ENCODE peak calls at places on chromosomes 11 and 22, in five cellular contexts. P is body of pancreas, V is mammary epithelial cell, U is kidney, B is PC-9. R is an unnamed sample. For H3K36me3, the result is how much of the 10 kb centered on the place peaks cover.

GRCh38 chr11:21556936-21557335 is 635.9 kb upstream of the ANO5 start:
- DNase-seq in P (no peak), V (no peak), U (no peak), B (no peak), R (no peak)

GRCh38 chr22:47142427-47143046 is 380.1 kb downstream of the TBC1D22A start:
- DNase-seq in P (no peak), V (no peak), U (no peak), B (no peak), R (no peak)

GRCh38 chr11:72712876-72713275 is 38.7 kb upstream of the PDE2A start:
- DNase-seq in P (no peak), V (no peak), U (peak), B (no peak), R (no peak)

GRCh38 chr22:39250131-39250530 is 5.3 kb upstream of the PDGFB start:
- DNase-seq in P (no peak), V (no peak), U (no peak), B (no peak), R (no peak)

GRCh38 chr11:3056296-3057068 is 741 bp downstream of the CARS1 start:
- DNase-seq in P (peak), V (peak), U (peak), B (no peak), R (peak)

GRCh38 chr11:132101861-132102260 is 731.4 kb downstream of the NTM start:
- DNase-seq in P (no peak), V (no peak), U (no peak), B (no peak), R (no peak)

GRCh38 chr11:65662247-65662801 is 392 bp downstream of the RELA start:
- DNase-seq in P (no peak), V (peak), U (no peak), B (no peak), R (no peak)

GRCh38 chr11:111347723-111348115 is 31.4 kb downstream of the POU2AF1 start:
- DNase-seq in P (no peak), V (peak), U (no peak), B (peak), R (no peak)

GRCh38 chr22:39559456-39560105 is 11.0 kb upstream of the CACNA1I start:
- DNase-seq in P (no peak), V (no peak), U (no peak), B (peak), R (peak)

GRCh38 chr22:24035296-24035695 is 24.2 kb downstream of the CABIN1 start:
- DNase-seq in P (no peak), V (no peak), U (no peak), B (no peak), R (no peak)

GRCh38 chr11:19777032-19777341 is 64.3 kb downstream of the NAV2 start:
- DNase-seq in P (peak), V (no peak), U (peak), B (no peak), R (no peak)

GRCh38 chr11:122772945-122773344 is 65.4 kb upstream of the CRTAM start:
- DNase-seq in P (no peak), V (no peak), U (no peak), B (no peak), R (no peak)

GRCh38 chr11:66044757-66045156 is 4.2 kb downstream of the GAL3ST3 start:
- DNase-seq in P (no peak), V (no peak), U (no peak), B (no peak), R (no peak)

GRCh38 chr11:120182357-120182756 is 28.5 kb upstream of the OAF start:
- DNase-seq in P (no peak), V (no peak), U (peak), B (no peak), R (no peak)

GRCh38 chr22:45441158-45441557 is 27.7 kb downstream of the RIBC2 start:
- DNase-seq in P (peak), V (peak), U (no peak), B (peak), R (peak)

GRCh38 chr22:39090426-39091064 is 6.5 kb upstream of the APOBEC3H start:
- DNase-seq in P (peak), V (peak), U (peak), B (peak), R (no peak)

GRCh38 chr11:63909621-63910506 is 7.1 kb downstream of the RCOR2 start:
- DNase-seq in P (no peak), V (no peak), U (no peak), B (no peak), R (no peak)

GRCh38 chr11:10109836-10110235 is 184.2 kb downstream of the SBF2 start:
- DNase-seq in P (no peak), V (no peak), U (no peak), B (no peak), R (no peak)

GRCh38 chr11:12274056-12274455 is 103.3 kb upstream of the PARVA start:
- DNase-seq in P (peak), V (no peak), U (no peak), B (no peak), R (no peak)

GRCh38 chr11:60763692-60764369 is 7.2 kb downstream of the MS4A15 start:
- DNase-seq in P (no peak), V (no peak), U (no peak), B (no peak), R (no peak)
- TF ChIP-seq CTCF in P (no peak), V (no peak), U (no peak), B (peak), R (no peak)

DNA sequence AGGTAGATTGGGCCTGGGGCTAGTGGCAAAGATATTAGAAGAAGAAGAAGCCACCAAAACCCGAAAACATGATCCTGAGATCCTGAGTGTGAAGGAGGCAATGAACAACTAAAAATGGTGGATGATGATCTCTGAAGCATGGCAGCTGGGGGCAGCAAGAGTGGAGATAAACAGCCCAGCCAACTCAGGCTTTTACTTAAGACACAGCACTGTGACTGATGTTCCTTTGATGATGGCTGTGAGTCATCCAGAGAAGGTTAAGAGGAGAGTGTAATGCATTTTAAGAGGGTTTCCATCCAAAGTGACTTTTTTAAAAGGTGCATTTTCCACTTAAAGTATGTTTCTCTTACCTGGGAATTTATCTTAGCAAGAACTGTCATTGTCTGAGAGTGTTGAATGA is 14.3 kb upstream of the CALCB start:
- DNase-seq in P (no peak), V (no peak), U (no peak), B (no peak), R (no peak)
- H3K36me3 ChIP-seq in P (under half), V (under half), U (under half), B (under half), R (under half)

GRCh38 chr11:47002366-47002765 is 65.8 kb downstream of the CSTPP1 start:
- DNase-seq in P (no peak), V (no peak), U (no peak), B (no peak), R (peak)
- TF ChIP-seq CTCF in P (no peak), V (no peak), U (no peak), B (no peak), R (no peak)

GRCh38 chr11:117382746-117383145 is 55.1 kb downstream of the CEP164 start:
- DNase-seq in P (no peak), V (no peak), U (no peak), B (no peak), R (no peak)

GRCh38 chr11:117385471-117385870 is 57.8 kb downstream of the CEP164 start:
- DNase-seq in P (no peak), V (no peak), U (no peak), B (no peak), R (no peak)

GRCh38 chr11:117384045-117384444 is 56.4 kb downstream of the CEP164 start:
- DNase-seq in P (no peak), V (peak), U (no peak), B (peak), R (no peak)

GRCh38 chr11:117387992-117388765 is 60.5 kb downstream of the CEP164 start:
- DNase-seq in P (no peak), V (no peak), U (no peak), B (no peak), R (no peak)

GRCh38 chr11:117385906-117386305 is 58.3 kb downstream of the CEP164 start:
- DNase-seq in P (no peak), V (no peak), U (no peak), B (no peak), R (no peak)
- H3K36me3 ChIP-seq in P (under half), V (under half), U (under half), B (under half), R (under half)

GRCh38 chr11:82676483-82677094 is 57.1 kb downstream of the FAM181B start:
- DNase-seq in P (no peak), V (no peak), U (no peak), B (no peak), R (peak)
- TF ChIP-seq CTCF in P (peak), V (peak), U (no peak), B (peak), R (peak)

DNA sequence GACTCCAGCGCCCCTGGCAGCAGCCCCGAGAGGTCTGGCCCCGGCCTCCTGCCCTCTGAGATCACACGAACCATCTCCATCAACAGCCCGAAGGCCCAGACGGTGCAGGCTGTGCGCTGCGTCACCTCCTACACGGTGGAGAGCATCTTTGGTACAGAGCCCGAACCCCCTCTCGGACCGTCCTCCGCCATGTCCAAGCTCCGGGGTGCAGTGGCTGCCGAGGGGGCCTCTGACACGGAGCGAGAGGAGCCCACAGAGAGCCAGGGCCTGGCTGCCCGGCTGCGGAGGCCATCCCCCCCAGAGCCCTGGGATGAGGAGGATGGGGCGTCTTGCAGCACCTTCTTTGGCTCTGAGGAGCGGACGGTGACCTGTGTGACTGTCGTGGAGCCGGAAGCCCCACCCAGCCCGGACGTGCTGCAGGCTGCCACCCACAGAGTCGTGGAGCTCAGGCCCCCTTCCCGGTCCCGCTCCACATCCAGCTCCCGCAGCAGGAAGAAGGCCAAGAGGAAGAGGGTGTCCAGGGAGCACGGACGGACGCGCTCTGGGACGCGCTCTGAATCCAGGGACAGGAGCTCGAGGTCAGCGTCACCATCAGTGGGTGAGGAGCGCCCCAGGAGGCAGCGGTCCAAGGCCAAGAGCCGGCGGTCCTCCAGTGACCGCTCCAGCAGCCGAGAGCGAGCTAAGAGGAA is 7.6 kb downstream of the IRF7 start:
- DNase-seq in P (no peak), V (no peak), U (peak), B (no peak), R (no peak)
- H3K36me3 ChIP-seq in P (under half), V (under half), U (half or more), B (under half), R (half or more)

GRCh38 chr11:46674463-46675287 is 25.7 kb downstream of the ARHGAP1 start:
- DNase-seq in P (peak), V (no peak), U (peak), B (no peak), R (peak)

GRCh38 chr11:46675288-46675851 is 25.0 kb downstream of the ARHGAP1 start:
- DNase-seq in P (peak), V (peak), U (no peak), B (peak), R (no peak)

GRCh38 chr11:46671958-46672315 is 28.5 kb downstream of the ARHGAP1 start:
- DNase-seq in P (no peak), V (no peak), U (no peak), B (no peak), R (no peak)

GRCh38 chr11:46672381-46672839 is 28.0 kb downstream of the ARHGAP1 start:
- DNase-seq in P (no peak), V (no peak), U (peak), B (no peak), R (no peak)

GRCh38 chr11:46673713-46674462 is 26.5 kb downstream of the ARHGAP1 start:
- DNase-seq in P (peak), V (no peak), U (peak), B (no peak), R (no peak)
- TF ChIP-seq CTCF in P (no peak), V (no peak), U (no peak), B (no peak), R (no peak)